ENCODE peak calls at places on chromosomes 6 and 20, in eight cellular contexts. I, A, M, S, P, Y, N and E are unnamed samples.

GRCh38 chr6:91660893-91661292 is 1074.0 kb upstream of the MAP3K7 start:
- DNase-seq in P (no peak), Y (no peak), M (no peak), S (no peak), N (no peak), I (no peak), A (no peak), E (no peak)

GRCh38 chr6:101956961-101957360 is 563.5 kb downstream of the GRIK2 start:
- DNase-seq in N (no peak), M (no peak), Y (no peak), P (peak), I (no peak), A (no peak), S (no peak), E (no peak)

GRCh38 chr20:15976047-15976731 is 597.1 kb downstream of the KIF16B start:
- DNase-seq in I (no peak), N (no peak), Y (no peak), M (no peak), S (no peak), A (no peak), P (no peak), E (no peak)

GRCh38 chr6:39543117-39543516 is 182.1 kb downstream of the KIF6 start:
- DNase-seq in Y (no peak), A (no peak), S (no peak), N (no peak), P (peak), I (no peak), M (peak), E (no peak)

GRCh38 chr20:57576942-57577550 is 16.1 kb downstream of the PCK1 start:
- DNase-seq in Y (no peak), A (no peak), I (no peak), S (no peak), P (no peak), M (no peak), N (no peak), E (no peak)

GRCh38 chr6:53299331-53299835 is 49.4 kb downstream of the ELOVL5 start:
- DNase-seq in I (no peak), M (no peak), P (no peak), N (no peak), S (no peak), Y (no peak), A (no peak), E (no peak)

GRCh38 chr6:43907789-43908472 is 137.9 kb downstream of the VEGFA start:
- DNase-seq in P (no peak), Y (no peak), A (no peak), I (no peak), N (no peak), M (peak), S (no peak), E (no peak)

GRCh38 chr6:132887204-132887603 is 72.8 kb downstream of the RPS12 start:
- DNase-seq in Y (no peak), I (no peak), P (no peak), S (peak), N (peak), M (no peak), A (no peak), E (no peak)

GRCh38 chr6:36874016-36874442 is 574 bp downstream of the PPIL1 start:
- DNase-seq in Y (peak), M (no peak), P (peak), A (no peak), S (peak), N (peak), I (no peak), E (no peak)

GRCh38 chr6:125104425-125104824 is 49.1 kb upstream of the TPD52L1 start:
- DNase-seq in Y (no peak), S (peak), M (no peak), P (peak), I (no peak), N (peak), A (no peak), E (no peak)

GRCh38 chr20:16459019-16459700 is 114.1 kb downstream of the KIF16B start:
- DNase-seq in M (peak), Y (no peak), P (peak), A (no peak), I (no peak), N (peak), S (peak), E (no peak)

GRCh38 chr20:63377256-63378114 is 16.3 kb upstream of the CHRNA4 start:
- DNase-seq in M (no peak), S (no peak), Y (peak), I (no peak), N (no peak), A (no peak), P (no peak), E (peak)